ENCODE peak calls at places on chromosomes 7 and 10, in eight cellular contexts. M, H, R, B, N, Q, X and P are unnamed samples.

GRCh38 chr10:62699148-62699547 is 105.4 kb upstream of the ADO start:
- DNase-seq in M (no peak), H (no peak), R (no peak), B (no peak), N (no peak), Q (no peak), X (no peak), P (no peak)

GRCh38 chr7:101717986-101718746 is 89.1 kb upstream of the MYL10 start:
- DNase-seq in M (no peak), H (no peak), R (peak), B (no peak), N (peak), Q (no peak), X (peak), P (no peak)

GRCh38 chr10:23204773-23205172 is 12.7 kb downstream of the PTF1A start:
- DNase-seq in M (no peak), H (no peak), R (no peak), B (peak), N (no peak), Q (no peak), X (no peak), P (no peak)

GRCh38 chr10:102660891-102661613 is 16.8 kb downstream of the TRIM8 start:
- DNase-seq in M (peak), H (peak), R (peak), B (no peak), N (peak), Q (peak), X (peak), P (no peak)

GRCh38 chr7:38822556-38822955 is 86.4 kb downstream of the VPS41 start:
- DNase-seq in M (no peak), H (no peak), R (no peak), B (no peak), N (peak), Q (no peak), X (no peak), P (no peak)

GRCh38 chr7:122885583-122886356 is 490 bp downstream of the CADPS2 start:
- DNase-seq in M (no peak), H (peak), R (no peak), B (peak), N (peak), Q (peak), X (peak), P (no peak)

GRCh38 chr7:37256631-37257030 is 192.0 kb downstream of the ELMO1 start:
- DNase-seq in M (no peak), H (no peak), R (no peak), B (no peak), N (no peak), Q (no peak), X (no peak), P (no peak)

GRCh38 chr10:3245395-3245794 is 72.8 kb upstream of the PITRM1 start:
- DNase-seq in M (no peak), H (no peak), R (no peak), B (no peak), N (no peak), Q (no peak), X (no peak), P (no peak)

GRCh38 chr10:43354879-43355380 is 16.5 kb upstream of the FXYD4 start:
- DNase-seq in M (no peak), H (no peak), R (no peak), B (no peak), N (no peak), Q (no peak), X (no peak), P (no peak)
- TF ChIP-seq CTCF in M (no peak), H (no peak), R (no peak), B (no peak), N (no peak), Q (no peak), X (no peak), P (no peak)

GRCh38 chr10:30493609-30494530 is 59.9 kb downstream of the MAP3K8 start:
- DNase-seq in M (peak), H (no peak), R (no peak), B (no peak), N (peak), Q (peak), X (peak), P (no peak)
- TF ChIP-seq CTCF in M (no peak), H (no peak), R (no peak), B (no peak), N (no peak), Q (no peak), X (no peak), P (no peak)

DNA sequence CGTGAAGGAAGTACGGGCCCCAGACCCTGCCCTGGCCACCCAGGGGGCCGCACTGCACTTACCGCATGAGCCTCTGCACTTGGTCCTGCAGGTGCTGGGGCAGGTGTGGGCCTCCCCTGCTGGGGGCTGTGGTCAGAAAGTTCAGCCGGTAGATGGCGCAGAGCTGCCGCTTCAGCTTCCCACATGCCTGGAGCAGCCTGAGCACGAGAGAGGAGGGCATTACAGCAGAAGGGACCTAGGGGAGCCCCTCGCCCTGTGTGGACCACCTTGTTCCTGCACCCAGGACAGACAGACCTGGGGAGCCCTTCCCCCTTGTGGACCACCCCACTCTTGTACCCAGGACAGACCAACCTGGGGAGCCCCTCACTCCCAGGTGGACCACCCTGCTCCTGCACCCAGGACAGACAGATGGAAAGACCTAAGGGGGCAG is 8.7 kb upstream of the PYROXD2 start:
- DNase-seq in M (no peak), H (peak), R (no peak), B (peak), N (no peak), Q (no peak), X (no peak), P (no peak)
- TF ChIP-seq CTCF in M (no peak), H (no peak), R (no peak), B (peak), N (peak), Q (no peak), X (no peak), P (no peak)

GRCh38 chr7:17548014-17548653 is 249.7 kb downstream of the AHR start:
- DNase-seq in M (no peak), H (no peak), R (no peak), B (peak), N (no peak), Q (no peak), X (no peak), P (no peak)
- TF ChIP-seq CTCF in M (no peak), H (no peak), R (no peak), B (no peak), N (no peak), Q (no peak), X (no peak), P (no peak)